ENCODE peak calls at places on chromosomes 7 and 10, in ten cellular contexts. W, I, H, N, F, U, V, E, R and C are unnamed samples.

GRCh38 chr7:155373359-155374273 is 75.9 kb downstream of the INSIG1 start:
- DNase-seq in W (no peak), I (no peak), H (no peak), N (no peak), F (no peak), U (no peak), V (no peak), E (no peak), R (no peak), C (no peak)

GRCh38 chr7:142853739-142854504 is 954 bp upstream of the EPHB6 start:
- DNase-seq in W (peak; percentile 25), I (peak; percentile 73), H (peak; percentile 48), N (peak; percentile 49), F (peak; percentile 75), U (peak; percentile 63), V (no peak), E (peak; percentile 81), R (peak; percentile 46), C (peak; percentile 73)

GRCh38 chr7:22992874-22993840 is 20.8 kb downstream of the HYCC1 start:
- DNase-seq in W (no peak), I (no peak), H (no peak), N (no peak), F (no peak), U (no peak), V (no peak), E (no peak), R (no peak), C (no peak)

GRCh38 chr7:30752979-30753378 is 1.0 kb downstream of the INMT start:
- DNase-seq in W (peak; percentile 66), I (no peak), H (no peak), N (no peak), F (peak; percentile 62), U (peak; percentile 86), V (no peak), E (peak; percentile 91), R (no peak), C (peak; percentile 41)

GRCh38 chr10:93554760-93555432 is 11.6 kb upstream of the FFAR4 start:
- DNase-seq in W (peak; percentile 71), I (no peak), H (peak; percentile 13), N (peak; percentile 16), F (peak; percentile 81), U (peak; percentile 69), V (peak; percentile 14), E (peak; percentile 89), R (no peak), C (peak; percentile 78)

GRCh38 chr7:1040790-1041189 is 3.6 kb upstream of the GPR146 start:
- DNase-seq in W (peak; percentile 63), I (no peak), H (no peak), N (no peak), F (peak; percentile 60), U (no peak), V (no peak), E (peak; percentile 76), R (peak; percentile 50), C (peak; percentile 55)

GRCh38 chr10:114925675-114926204 is 12.3 kb upstream of the TRUB1 start:
- DNase-seq in W (no peak), I (no peak), H (no peak), N (no peak), F (peak; percentile 49), U (no peak), V (no peak), E (no peak), R (no peak), C (peak; percentile 66)

GRCh38 chr7:153408360-153409335 is 643.5 kb upstream of the DPP6 start:
- DNase-seq in W (no peak), I (no peak), H (no peak), N (no peak), F (no peak), U (no peak), V (no peak), E (no peak), R (no peak), C (no peak)

GRCh38 chr10:24465899-24466615 is 257.1 kb downstream of the KIAA1217 start:
- DNase-seq in W (no peak), I (no peak), H (no peak), N (peak; percentile 9), F (peak; percentile 78), U (no peak), V (peak; percentile 82), E (no peak), R (no peak), C (peak; percentile 88)

GRCh38 chr10:103416436-103417147 is 20.2 kb downstream of the PDCD11 start:
- DNase-seq in W (peak; percentile 88), I (peak; percentile 45), H (no peak), N (peak; percentile 60), F (peak; percentile 61), U (peak; percentile 22), V (peak; percentile 38), E (no peak), R (no peak), C (peak; percentile 73)

GRCh38 chr7:77184990-77185389 is 14.6 kb downstream of the FGL2 start:
- DNase-seq in W (no peak), I (no peak), H (no peak), N (no peak), F (peak; percentile 59), U (no peak), V (peak; percentile 17), E (no peak), R (no peak), C (peak; percentile 51)

GRCh38 chr7:78307892-78308291 is 509.3 kb downstream of the PHTF2 start:
- DNase-seq in W (no peak), I (no peak), H (no peak), N (no peak), F (no peak), U (no peak), V (no peak), E (no peak), R (no peak), C (no peak)

GRCh38 chr7:102303669-102304422 is 17.2 kb downstream of the SH2B2 start:
- DNase-seq in W (no peak), I (no peak), H (no peak), N (no peak), F (no peak), U (no peak), V (no peak), E (no peak), R (no peak), C (no peak)

GRCh38 chr10:16116404-16117304 is 256.3 kb upstream of the MINDY3 start:
- DNase-seq in W (peak; percentile 22), I (no peak), H (no peak), N (no peak), F (peak; percentile 24), U (no peak), V (no peak), E (no peak), R (no peak), C (peak; percentile 4)

GRCh38 chr10:132939957-132940790 is 2.2 kb downstream of the CFAP46 start:
- DNase-seq in W (peak; percentile 48), I (no peak), H (no peak), N (no peak), F (peak; percentile 89), U (no peak), V (no peak), E (peak; percentile 76), R (peak; percentile 44), C (peak; percentile 78)

GRCh38 chr7:93212881-93213280 is 13.4 kb downstream of the HEPACAM2 start:
- DNase-seq in W (no peak), I (no peak), H (no peak), N (no peak), F (no peak), U (no peak), V (no peak), E (no peak), R (no peak), C (no peak)

GRCh38 chr7:155916926-155917655 is 104.8 kb upstream of the SHH start:
- DNase-seq in W (no peak), I (no peak), H (no peak), N (no peak), F (no peak), U (no peak), V (no peak), E (no peak), R (no peak), C (no peak)

GRCh38 chr7:121797283-121798037 is 75.5 kb upstream of the PTPRZ1 start:
- DNase-seq in W (peak; percentile 26), I (no peak), H (no peak), N (no peak), F (no peak), U (no peak), V (no peak), E (no peak), R (peak; percentile 64), C (no peak)